ENCODE peak calls at places on chromosomes 3 and 15, in seven cellular contexts. O is GM23338; H is glutamatergic neuron; Y is central memory CD8-positive, alpha-beta T cell; B is stimulated activated CD4-positive, alpha-beta T cell treated with anti-CD3 and anti-CD28 coated beads, Interleukin-15, amount 100 ng/mL, for 24 hours; M is AG10803; J is body of pancreas. Q is an unnamed sample.

GRCh38 chr3:197292083-197293042 is 6.0 kb downstream of the DLG1 start:
- DNase-seq in O (no peak), H (no peak), Y (no peak), B (no peak), M (no peak), J (no peak), Q (no peak)

GRCh38 chr3:129344540-129345220 is 66.0 kb downstream of the HMCES start:
- DNase-seq in O (peak), H (peak), Y (no peak), B (no peak), M (no peak), J (peak), Q (peak)

GRCh38 chr15:60840306-60840702 is 361.4 kb upstream of the ICE2 start:
- DNase-seq in O (no peak), H (no peak), Y (no peak), B (peak), M (peak), J (no peak), Q (peak)

GRCh38 chr15:96180062-96180745 is 150.3 kb upstream of the NR2F2 start:
- DNase-seq in O (no peak), H (no peak), Y (no peak), B (no peak), M (no peak), J (no peak), Q (no peak)

GRCh38 chr3:119990888-119991287 is 103.4 kb downstream of the GSK3B start:
- DNase-seq in O (no peak), H (no peak), Y (no peak), B (no peak), M (peak), J (no peak), Q (no peak)

GRCh38 chr3:115598216-115598615 is 25.1 kb upstream of the GAP43 start:
- DNase-seq in O (no peak), H (no peak), Y (no peak), B (no peak), M (no peak), J (no peak), Q (no peak)

GRCh38 chr15:67100808-67101581 is 35.6 kb downstream of the SMAD3 start:
- DNase-seq in O (no peak), H (no peak), Y (no peak), B (peak), M (no peak), J (no peak), Q (no peak)

GRCh38 chr3:23696842-23697241 is 108.9 kb upstream of the UBE2E1 start:
- DNase-seq in O (no peak), H (no peak), Y (no peak), B (no peak), M (no peak), J (no peak), Q (no peak)

GRCh38 chr3:196951371-196951770 is 9.0 kb upstream of the NCBP2 start:
- DNase-seq in O (no peak), H (no peak), Y (no peak), B (no peak), M (no peak), J (no peak), Q (no peak)

GRCh38 chr3:21752749-21753347 is 1.8 kb upstream of the ZNF385D start:
- DNase-seq in O (peak), H (no peak), Y (no peak), B (no peak), M (peak), J (peak), Q (peak)

GRCh38 chr3:195054311-195054710 is 216.6 kb downstream of the XXYLT1 start:
- DNase-seq in O (no peak), H (no peak), Y (no peak), B (no peak), M (no peak), J (no peak), Q (no peak)

GRCh38 chr15:63350178-63350621 is 31.4 kb downstream of the CA12 start:
- DNase-seq in O (no peak), H (no peak), Y (no peak), B (no peak), M (no peak), J (peak), Q (no peak)

GRCh38 chr15:86797135-86797534 is 717.5 kb downstream of the AGBL1 start:
- DNase-seq in O (no peak), H (no peak), Y (no peak), B (no peak), M (no peak), J (no peak), Q (no peak)

GRCh38 chr3:167742338-167742737 is 6.8 kb downstream of the SERPINI1 start:
- DNase-seq in O (no peak), H (no peak), Y (no peak), B (no peak), M (no peak), J (no peak), Q (no peak)

GRCh38 chr3:72306800-72307341 is 521.9 kb upstream of the PROK2 start:
- DNase-seq in O (peak), H (no peak), Y (no peak), B (no peak), M (peak), J (peak), Q (peak)

GRCh38 chr15:66707310-66708160 is 5.5 kb downstream of the SMAD6 start:
- DNase-seq in O (peak), H (peak), Y (no peak), B (no peak), M (peak), J (peak), Q (peak)

GRCh38 chr3:14256561-14257342 is 78.1 kb downstream of the LSM3 start:
- DNase-seq in O (peak), H (no peak), Y (no peak), B (no peak), M (no peak), J (no peak), Q (no peak)

GRCh38 chr3:8313591-8314298 is 187.9 kb upstream of the LMCD1 start:
- DNase-seq in O (no peak), H (no peak), Y (no peak), B (no peak), M (no peak), J (no peak), Q (no peak)

GRCh38 chr15:70569139-70569717 is 194.1 kb downstream of the UACA start:
- DNase-seq in O (peak), H (no peak), Y (no peak), B (no peak), M (peak), J (peak), Q (no peak)